ENCODE peak calls at places on chromosomes 7 and 10, in four cellular contexts. G is fibroblast of lung, I is prostate gland, N is upper lobe of right lung. Y is an unnamed sample.

GRCh38 chr7:76037310-76037709 is 10.5 kb downstream of the STYXL1 start:
- DNase-seq in G (peak; percentile 56), I (no peak), N (no peak), Y (no peak)

GRCh38 chr7:119472398-119473038 is 800.5 kb upstream of the KCND2 start:
- DNase-seq in G (no peak), I (no peak), N (no peak), Y (no peak)

GRCh38 chr7:89681448-89681847 is 472.8 kb upstream of the STEAP1 start:
- DNase-seq in G (no peak), I (peak; percentile 4), N (no peak), Y (no peak)

GRCh38 chr10:106897631-106898161 is 266.8 kb downstream of the SORCS1 start:
- DNase-seq in G (no peak), I (no peak), N (no peak), Y (no peak)

GRCh38 chr7:51455948-51456347 is 139.3 kb upstream of the COBL start:
- DNase-seq in G (no peak), I (no peak), N (no peak), Y (no peak)

GRCh38 chr7:151687523-151688235 is 168.0 kb upstream of the RHEB start:
- DNase-seq in G (peak; percentile 98), I (no peak), N (peak; percentile 82), Y (no peak)

GRCh38 chr10:110491346-110491745 is 6.4 kb upstream of the DUSP5 start:
- DNase-seq in G (no peak), I (no peak), N (no peak), Y (no peak)

GRCh38 chr10:20962165-20962564 is 65.1 kb upstream of the NEBL start:
- DNase-seq in G (no peak), I (no peak), N (no peak), Y (no peak)

GRCh38 chr10:4312046-4312835 is 513.8 kb upstream of the AKR1E2 start:
- DNase-seq in G (no peak), I (no peak), N (no peak), Y (no peak)

GRCh38 chr10:55091691-55092328 is 290.8 kb upstream of the PCDH15 start:
- DNase-seq in G (no peak), I (no peak), N (no peak), Y (no peak)

GRCh38 chr7:118148930-118149329 is 35.0 kb upstream of the LSM8 start:
- DNase-seq in G (peak; percentile 55), I (no peak), N (no peak), Y (no peak)

GRCh38 chr10:36475746-36476145 is 649.7 kb upstream of the ANKRD30A start:
- DNase-seq in G (no peak), I (no peak), N (no peak), Y (no peak)

GRCh38 chr10:100872034-100872791 is 40.5 kb upstream of the SLF2 start:
- DNase-seq in G (peak; percentile 54), I (no peak), N (no peak), Y (peak; percentile 45)

GRCh38 chr7:112481833-112482669 is 1.3 kb downstream of the LSMEM1 start:
- DNase-seq in G (peak; percentile 95), I (peak; percentile 19), N (no peak), Y (no peak)

GRCh38 chr7:158431941-158432347 is 155.7 kb downstream of the PTPRN2 start:
- DNase-seq in G (peak; percentile 41), I (peak; percentile 43), N (peak; percentile 73), Y (no peak)

GRCh38 chr10:44981172-44982113 is 2.8 kb upstream of the DEPP1 start:
- DNase-seq in G (peak; percentile 95), I (no peak), N (no peak), Y (no peak)

GRCh38 chr10:103610921-103611511 is 117.5 kb downstream of the NEURL1 start:
- DNase-seq in G (no peak), I (no peak), N (no peak), Y (no peak)

GRCh38 chr7:37943905-37944736 is 23.7 kb downstream of the EPDR1 start:
- DNase-seq in G (peak; percentile 24), I (no peak), N (no peak), Y (no peak)

GRCh38 chr7:43535810-43536585 is 46.9 kb upstream of the STK17A start:
- DNase-seq in G (peak; percentile 96), I (no peak), N (no peak), Y (no peak)

GRCh38 chr10:86684305-86684704 is 16.0 kb downstream of the LDB3 start:
- DNase-seq in G (peak; percentile 15), I (no peak), N (no peak), Y (no peak)

GRCh38 chr7:80155374-80155773 is 20.7 kb downstream of the GNAI1 start:
- DNase-seq in G (no peak), I (no peak), N (no peak), Y (no peak)
- H3K4me1 ChIP-seq in G (peaks cover 30% of the 10 kb centered on the region), I (no peaks in the 10 kb centered on the region), N (peaks cover 14% of the 10 kb centered on the region), Y (peaks cover 7% of the 10 kb centered on the region)

GRCh38 chr7:55536619-55537457 is 35.5 kb downstream of the VOPP1 start:
- DNase-seq in G (no peak), I (no peak), N (no peak), Y (no peak)
- TF ChIP-seq CTCF in G (no peak), I (no peak), N (no peak), Y (no peak)

GRCh38 chr10:5480162-5480931 is 19.0 kb downstream of the CALML5 start:
- DNase-seq in G (no peak), I (no peak), N (no peak), Y (no peak)

GRCh38 chr10:5481121-5481520 is 18.2 kb downstream of the CALML5 start:
- DNase-seq in G (no peak), I (no peak), N (no peak), Y (no peak)

GRCh38 chr10:5477948-5478693 is 21.2 kb downstream of the CALML5 start:
- DNase-seq in G (no peak), I (no peak), N (no peak), Y (no peak)

GRCh38 chr10:5478694-5479305 is 20.6 kb downstream of the CALML5 start:
- DNase-seq in G (no peak), I (no peak), N (no peak), Y (no peak)

DNA sequence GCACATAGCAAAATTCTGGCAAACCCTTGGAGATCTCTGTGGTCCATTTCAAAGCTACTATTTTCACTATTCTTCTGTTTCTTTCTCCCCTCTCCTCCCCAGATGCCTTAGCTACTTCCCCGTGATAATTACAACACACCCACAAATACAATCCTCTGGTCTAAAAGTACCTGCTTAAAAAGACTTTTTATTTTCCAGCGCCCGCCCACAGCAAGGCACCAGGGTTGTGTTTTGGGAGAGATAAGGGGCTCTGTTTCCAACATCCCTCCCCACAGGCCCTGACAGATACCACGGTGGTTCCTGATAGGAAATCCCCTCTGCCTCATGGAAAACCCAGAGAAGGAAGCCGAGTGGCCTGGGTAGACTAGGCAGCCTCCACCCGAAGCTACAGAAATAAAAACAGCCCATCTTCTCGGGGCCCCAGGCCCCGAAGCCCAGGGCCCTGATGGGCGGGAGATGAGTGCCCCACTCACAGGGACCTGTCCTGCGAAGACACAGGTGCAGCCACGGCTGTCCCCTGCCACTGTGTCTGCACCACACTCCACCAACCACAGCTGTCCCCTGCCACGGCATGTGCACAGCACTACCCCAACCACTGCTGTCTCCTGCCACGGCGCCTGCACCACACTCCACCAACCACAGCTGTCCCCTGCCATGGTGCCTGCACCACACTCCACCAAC is 19.7 kb downstream of the CALML5 start:
- DNase-seq in G (no peak), I (no peak), N (no peak), Y (no peak)
- H3K27ac ChIP-seq in G (no peak overlapping the region), I (no peak overlapping the region), N (no peak overlapping the region), Y (no peak overlapping the region)

DNA sequence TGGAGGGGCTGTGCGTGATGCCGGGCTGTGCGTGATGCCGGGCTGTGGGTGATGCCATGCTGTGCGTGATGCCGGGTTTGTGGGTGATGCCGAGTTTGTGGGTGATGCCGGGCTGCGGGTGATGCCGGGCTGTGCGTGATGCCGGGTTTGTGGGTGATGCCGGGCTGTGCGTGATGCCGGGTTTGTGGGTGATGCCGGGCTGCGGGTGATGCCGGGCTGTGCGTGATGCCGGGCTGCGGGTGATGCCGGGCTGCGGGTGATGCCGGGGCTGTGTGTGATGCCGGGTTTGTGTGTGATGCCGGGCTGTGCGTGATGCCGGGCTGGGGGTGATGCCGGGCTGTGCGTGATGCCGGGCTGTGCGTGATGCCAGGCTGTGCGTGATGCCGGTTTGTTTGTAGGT is 128.9 kb downstream of the FAM53B start:
- DNase-seq in G (no peak), I (no peak), N (no peak), Y (no peak)
- H3K4me1 ChIP-seq in G (peaks cover 2% of the 10 kb centered on the region), I (peaks cover 5% of the 10 kb centered on the region), N (peaks cover 21% of the 10 kb centered on the region), Y (peaks cover 57% of the 10 kb centered on the region)

GRCh38 chr7:961546-962400 is 7.3 kb upstream of the ADAP1 start:
- DNase-seq in G (no peak), I (no peak), N (peak; percentile 58), Y (no peak)

GRCh38 chr7:966291-967069 is 8.9 kb downstream of the COX19 start:
- DNase-seq in G (no peak), I (no peak), N (no peak), Y (no peak)

GRCh38 chr7:962401-963081 is 8.1 kb upstream of the ADAP1 start:
- DNase-seq in G (no peak), I (no peak), N (peak; percentile 54), Y (no peak)

GRCh38 chr7:964401-965231 is 10.1 kb upstream of the ADAP1 start:
- DNase-seq in G (peak; percentile 50), I (no peak), N (peak; percentile 57), Y (no peak)

DNA sequence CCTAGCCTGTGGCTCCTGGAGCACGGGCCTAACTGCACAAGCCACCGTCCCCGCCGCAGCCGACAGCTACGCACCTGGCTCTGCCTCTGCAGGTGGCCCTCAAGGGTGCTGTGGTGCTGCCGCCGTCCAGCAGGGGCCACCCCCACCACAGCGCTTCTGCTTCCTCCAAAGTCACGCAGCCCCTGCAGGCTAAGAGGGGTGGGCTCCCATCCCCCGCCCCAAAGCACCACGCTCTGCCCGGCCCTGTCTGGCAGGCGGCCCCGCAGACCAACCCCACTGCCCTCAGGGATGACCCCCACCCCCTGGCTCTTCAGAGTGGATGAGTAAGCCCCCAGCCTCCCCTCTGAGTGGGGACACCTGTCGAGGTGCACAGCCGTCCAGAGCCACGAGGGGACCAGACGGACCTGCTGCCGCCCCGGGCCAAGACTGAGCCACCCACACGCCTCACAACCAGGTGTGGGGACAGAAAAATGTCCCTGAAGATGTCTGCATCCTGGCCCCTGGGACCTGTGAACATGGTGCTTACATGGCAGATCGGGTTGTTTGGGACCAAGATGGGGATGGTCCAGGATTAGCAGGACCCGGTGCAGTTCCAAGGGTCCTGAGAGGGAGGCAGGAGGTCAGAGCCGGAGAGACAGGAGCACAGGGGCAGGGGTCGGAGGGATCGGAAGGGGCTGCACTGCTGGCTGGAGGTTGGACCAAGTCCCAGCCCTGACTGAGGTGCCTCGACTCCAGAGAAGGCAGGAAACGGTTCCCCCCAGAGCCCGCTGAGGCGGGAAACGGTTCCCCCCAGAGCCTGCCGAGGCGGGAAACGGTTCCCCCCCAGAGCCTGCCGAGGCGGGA is 9.0 kb upstream of the ADAP1 start:
- DNase-seq in G (no peak), I (no peak), N (peak; percentile 67), Y (no peak)
- TF ChIP-seq CTCF in G (no peak), I (no peak), N (no peak), Y (no peak)

Y was measured in CD8-positive, alpha-beta T cell.